ENCODE peak calls at places on chromosomes 11 and 22, in seven cellular contexts. A, O, F, L, Q, B and N are unnamed samples.

GRCh38 chr22:28023036-28023435 is 104.0 kb upstream of the PITPNB start:
- DNase-seq in A (no peak), F (no peak), B (no peak), L (no peak), Q (no peak), O (no peak), N (no peak)

GRCh38 chr11:76167590-76167989 is 38.7 kb downstream of the WNT11 start:
- DNase-seq in Q (no peak), F (no peak), O (no peak), B (no peak), A (no peak), L (no peak), N (no peak)

GRCh38 chr11:64500176-64501013 is 90.6 kb upstream of the SLC22A12 start:
- DNase-seq in B (no peak), O (no peak), L (no peak), F (no peak), A (peak; percentile 77), Q (no peak), N (no peak)

GRCh38 chr11:30914143-30914762 is 328.1 kb upstream of the MPPED2 start:
- DNase-seq in B (peak; percentile 82), F (peak; percentile 48), O (peak; percentile 56), A (peak; percentile 61), Q (peak; percentile 38), L (peak; percentile 83), N (peak; percentile 58)

GRCh38 chr11:117923773-117924172 is 5.4 kb downstream of the TMPRSS13 start:
- DNase-seq in A (no peak), Q (no peak), F (no peak), L (peak; percentile 62), O (no peak), B (no peak), N (no peak)

GRCh38 chr11:66221726-66222236 is 46.7 kb upstream of the RAB1B start:
- DNase-seq in O (no peak), L (peak; percentile 39), Q (peak; percentile 26), A (no peak), B (peak; percentile 23), F (peak; percentile 24), N (no peak)

GRCh38 chr11:116355104-116355503 is 417.7 kb downstream of the BUD13 start:
- DNase-seq in B (no peak), F (no peak), Q (no peak), A (peak; percentile 19), L (no peak), O (no peak), N (no peak)

GRCh38 chr11:69238562-69239319 is 55.2 kb upstream of the MYEOV start:
- DNase-seq in Q (no peak), F (no peak), O (no peak), A (no peak), B (peak; percentile 2), L (no peak), N (no peak)

GRCh38 chr22:33332538-33332937 is 274.4 kb upstream of the SYN3 start:
- DNase-seq in B (no peak), A (no peak), Q (no peak), L (no peak), F (no peak), O (no peak), N (no peak)

GRCh38 chr11:1765871-1766718 is 2.4 kb upstream of the CTSD start:
- DNase-seq in Q (no peak), F (no peak), L (peak; percentile 40), A (no peak), B (peak; percentile 72), O (no peak), N (no peak)

GRCh38 chr11:24755260-24755839 is 258.5 kb downstream of the LUZP2 start:
- DNase-seq in F (no peak), A (peak; percentile 81), L (no peak), B (no peak), O (no peak), Q (no peak), N (no peak)

GRCh38 chr11:120220747-120221037 is 9.9 kb downstream of the OAF start:
- DNase-seq in Q (no peak), A (no peak), B (no peak), L (no peak), O (no peak), F (no peak), N (no peak)

GRCh38 chr11:2987881-2988280 is 4.2 kb downstream of the NAP1L4 start:
- DNase-seq in F (no peak), O (no peak), L (no peak), A (no peak), Q (no peak), B (no peak), N (no peak)
- H2BK120ac ChIP-seq in F (no peak overlapping the region), O (no peak overlapping the region), L (no peak overlapping the region), A (no peak overlapping the region), Q (no peak overlapping the region), B (no peak overlapping the region), N (no peak overlapping the region)

GRCh38 chr11:16180868-16181267 is 175.5 kb downstream of the SOX6 start:
- DNase-seq in L (no peak), O (no peak), F (no peak), B (no peak), A (no peak), Q (no peak), N (no peak)
- H2BK120ac ChIP-seq in L (no peak overlapping the region), O (no peak overlapping the region), F (peak overlapping the region; percentile 12), B (no peak overlapping the region), A (no peak overlapping the region), Q (no peak overlapping the region), N (no peak overlapping the region)

DNA sequence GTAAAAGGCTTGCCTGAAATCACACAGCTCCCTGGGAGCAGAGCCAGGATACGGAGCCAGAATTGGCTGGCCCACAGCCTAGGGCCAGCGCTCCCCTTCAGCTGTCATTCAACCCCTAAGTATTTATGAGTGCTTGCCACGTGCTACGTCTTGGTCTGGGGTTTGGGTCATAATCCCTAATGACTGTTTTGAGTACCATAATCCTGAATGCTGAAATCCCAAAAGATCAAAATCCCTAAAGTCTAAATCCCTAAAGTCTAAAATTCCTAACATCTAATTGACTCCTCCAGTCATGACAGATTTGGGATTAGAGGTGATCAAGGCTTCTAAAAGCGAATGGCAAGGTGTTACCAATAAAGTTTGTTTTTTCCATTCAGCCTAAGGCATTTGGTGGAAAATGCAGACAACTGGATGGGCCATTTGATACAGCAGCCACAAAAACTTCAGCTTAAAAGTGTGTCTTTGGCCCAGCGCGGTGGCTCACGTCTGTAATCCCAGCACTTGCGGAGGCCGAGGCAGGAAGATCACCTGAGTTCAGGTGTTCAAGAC is 59.8 kb upstream of the PRR5 start:
- DNase-seq in Q (no peak), B (no peak), L (no peak), O (no peak), F (no peak), A (no peak), N (no peak)
- H2BK120ac ChIP-seq in Q (no peak overlapping the region), B (no peak overlapping the region), L (no peak overlapping the region), O (no peak overlapping the region), F (no peak overlapping the region), A (no peak overlapping the region), N (no peak overlapping the region)

GRCh38 chr11:58742981-58743880 is 11.5 kb upstream of the GLYAT start:
- DNase-seq in F (no peak), Q (no peak), O (no peak), L (peak; percentile 14), B (no peak), A (peak; percentile 64), N (no peak)

GRCh38 chr11:58741127-58741526 is 9.4 kb upstream of the GLYAT start:
- DNase-seq in B (no peak), L (no peak), Q (no peak), F (no peak), A (no peak), O (no peak), N (no peak)

GRCh38 chr11:58742140-58742539 is 10.4 kb upstream of the GLYAT start:
- DNase-seq in B (no peak), Q (no peak), F (no peak), L (no peak), O (no peak), A (no peak), N (no peak)

GRCh38 chr11:58744988-58745704 is 13.4 kb upstream of the GLYAT start:
- DNase-seq in Q (no peak), O (no peak), F (no peak), A (no peak), B (no peak), L (no peak), N (no peak)

GRCh38 chr11:58745705-58746364 is 14.1 kb upstream of the GLYAT start:
- DNase-seq in L (no peak), A (peak; percentile 64), F (no peak), Q (no peak), O (no peak), B (no peak), N (no peak)
- H2BK120ac ChIP-seq in L (no peak overlapping the region), A (no peak overlapping the region), F (no peak overlapping the region), Q (no peak overlapping the region), O (no peak overlapping the region), B (no peak overlapping the region), N (no peak overlapping the region)

GRCh38 chr11:2886191-2886894 is 768 bp upstream of the CDKN1C start:
- DNase-seq in B (peak; percentile 73), L (peak; percentile 63), O (peak; percentile 71), Q (peak; percentile 36), F (no peak), A (peak; percentile 44), N (peak; percentile 80)
- H2BK120ac ChIP-seq in B (no peak overlapping the region), L (no peak overlapping the region), O (peak overlapping the region; percentile 67), Q (peak overlapping the region; percentile 91), F (no peak overlapping the region), A (peak overlapping the region; percentile 69), N (peak overlapping the region; percentile 6)

GRCh38 chr11:12026331-12027211 is 18.1 kb upstream of the DKK3 start:
- DNase-seq in B (no peak), O (no peak), A (no peak), F (no peak), L (no peak), Q (no peak), N (no peak)
- H2BK120ac ChIP-seq in B (no peak overlapping the region), O (no peak overlapping the region), A (no peak overlapping the region), F (no peak overlapping the region), L (no peak overlapping the region), Q (no peak overlapping the region), N (no peak overlapping the region)

DNA sequence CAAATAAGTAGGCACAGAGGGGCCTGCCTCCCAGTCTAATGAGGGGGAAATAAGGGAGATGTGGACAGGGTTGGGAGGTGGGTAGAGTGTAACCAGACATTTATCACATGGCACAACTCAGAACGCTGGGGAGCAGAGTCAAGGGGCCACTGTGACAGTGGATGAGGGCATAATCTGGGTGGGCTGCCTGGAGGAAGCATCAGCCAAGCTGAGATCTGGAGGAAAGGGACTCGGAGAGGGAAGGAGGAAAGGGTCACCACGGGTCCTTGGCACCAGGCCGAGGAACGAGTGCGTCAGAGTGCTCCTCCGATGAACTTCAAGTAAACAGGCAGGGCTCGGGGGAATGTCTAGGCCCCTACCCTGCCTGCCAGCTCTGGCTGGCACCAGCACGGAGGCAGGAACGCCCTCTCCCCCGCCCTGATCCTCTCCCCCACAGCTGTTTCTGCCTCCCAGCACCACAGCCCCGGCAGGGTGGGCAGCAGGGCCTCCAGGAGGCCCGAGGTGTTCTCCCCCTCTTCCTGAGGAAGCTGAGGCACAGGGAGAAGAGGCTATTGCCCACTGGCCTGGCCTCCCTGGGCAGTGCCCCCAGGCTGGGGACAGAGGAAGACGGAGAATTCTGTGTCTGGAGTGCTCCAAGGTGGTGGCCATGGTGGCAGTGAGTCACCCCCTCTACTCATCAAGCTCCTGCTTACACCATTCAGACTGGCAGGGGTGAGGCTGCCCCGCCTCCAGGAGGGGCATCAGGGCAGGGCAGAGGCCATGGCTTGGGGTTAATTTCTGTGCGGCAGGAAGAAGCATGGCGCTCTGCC is 4.2 kb downstream of the ALDH3B1 start:
- DNase-seq in Q (peak; percentile 73), O (no peak), L (no peak), F (peak; percentile 87), B (no peak), A (peak; percentile 57), N (no peak)
- H2BK120ac ChIP-seq in Q (peak overlapping the region; percentile 71), O (no peak overlapping the region), L (no peak overlapping the region), F (peak overlapping the region; percentile 93), B (no peak overlapping the region), A (peak overlapping the region; percentile 89), N (no peak overlapping the region)